ENCODE peak calls at places on chromosomes 4 and X, in eight cellular contexts. B, Y, W, P, J, K, E and Q are unnamed samples.

GRCh38 chr4:107314156-107314555 is 278.0 kb upstream of the DKK2 start:
- DNase-seq in B (no peak), Y (no peak), W (no peak), P (no peak), J (no peak), K (peak; percentile 12), E (no peak), Q (no peak)

GRCh38 chr4:101284546-101284945 is 62.8 kb downstream of the PPP3CA start:
- DNase-seq in B (no peak), Y (no peak), W (no peak), P (no peak), J (no peak), K (peak; percentile 34), E (no peak), Q (no peak)

GRCh38 chr4:147546341-147546740 is 65.4 kb downstream of the EDNRA start:
- DNase-seq in B (peak; percentile 84), Y (no peak), W (no peak), P (no peak), J (no peak), K (peak; percentile 83), E (peak; percentile 14), Q (no peak)

GRCh38 chrX:70171636-70172035 is 5.6 kb upstream of the DGAT2L6 start:
- DNase-seq in B (peak; percentile 51), Y (no peak), W (no peak), P (no peak), J (no peak), K (peak; percentile 39), E (no peak), Q (no peak)

GRCh38 chrX:27987862-27988646 is 6.8 kb upstream of the DCAF8L1 start:
- DNase-seq in B (no peak), Y (no peak), W (no peak), P (no peak), J (no peak), K (no peak), E (no peak), Q (no peak)

GRCh38 chr4:90841676-90842075 is 714.5 kb downstream of the CCSER1 start:
- DNase-seq in B (peak; percentile 56), Y (no peak), W (no peak), P (no peak), J (no peak), K (peak; percentile 8), E (no peak), Q (no peak)

GRCh38 chr4:83536649-83537352 is 893 bp downstream of the GPAT3 start:
- DNase-seq in B (no peak), Y (no peak), W (no peak), P (no peak), J (no peak), K (no peak), E (no peak), Q (no peak)

GRCh38 chr4:129905256-129905655 is 809.3 kb downstream of the C4orf33 start:
- DNase-seq in B (no peak), Y (no peak), W (no peak), P (no peak), J (no peak), K (no peak), E (no peak), Q (no peak)